ENCODE peak calls at places on chromosomes 2 and 18, in seven cellular contexts. One of them, this sample, is unnamed.

GRCh38 chr18:48136544-48137353 is 206.3 kb upstream of the SMAD2 start:
- DNase-seq in heart right ventricle: no peak
- DNase-seq in IMR-90: no peak
- DNase-seq in astrocyte of the spinal cord: no peak
- DNase-seq in RWPE2: no peak
- DNase-seq in CD8-positive, alpha-beta T cell: no peak
- DNase-seq in lower lobe of right lung: peak
- DNase-seq in this sample: no peak

GRCh38 chr2:122740594-122740948 is 985.1 kb downstream of the TSN start:
- DNase-seq in heart right ventricle: no peak
- DNase-seq in IMR-90: no peak
- DNase-seq in astrocyte of the spinal cord: no peak
- DNase-seq in RWPE2: no peak
- DNase-seq in CD8-positive, alpha-beta T cell: no peak
- DNase-seq in lower lobe of right lung: no peak
- DNase-seq in this sample: no peak

GRCh38 chr2:211477537-211478275 is 921.3 kb downstream of the CPS1 start:
- DNase-seq in heart right ventricle: no peak
- DNase-seq in IMR-90: no peak
- DNase-seq in astrocyte of the spinal cord: no peak
- DNase-seq in RWPE2: no peak
- DNase-seq in CD8-positive, alpha-beta T cell: no peak
- DNase-seq in lower lobe of right lung: no peak
- DNase-seq in this sample: no peak

GRCh38 chr2:200305797-200306718 is at the start of gene SPATS2L:
- DNase-seq in heart right ventricle: peak
- DNase-seq in IMR-90: peak
- DNase-seq in astrocyte of the spinal cord: peak
- DNase-seq in RWPE2: peak
- DNase-seq in CD8-positive, alpha-beta T cell: peak
- DNase-seq in lower lobe of right lung: peak
- DNase-seq in this sample: peak

GRCh38 chr18:568731-569130 is 11.4 kb upstream of the CETN1 start:
- DNase-seq in heart right ventricle: no peak
- DNase-seq in IMR-90: no peak
- DNase-seq in astrocyte of the spinal cord: no peak
- DNase-seq in RWPE2: no peak
- DNase-seq in CD8-positive, alpha-beta T cell: no peak
- DNase-seq in lower lobe of right lung: no peak
- DNase-seq in this sample: peak

GRCh38 chr2:165847001-165847400 is 53.0 kb upstream of the GALNT3 start:
- DNase-seq in heart right ventricle: no peak
- DNase-seq in IMR-90: no peak
- DNase-seq in astrocyte of the spinal cord: no peak
- DNase-seq in RWPE2: no peak
- DNase-seq in CD8-positive, alpha-beta T cell: no peak
- DNase-seq in lower lobe of right lung: no peak
- DNase-seq in this sample: no peak

GRCh38 chr18:46821856-46822711 is 65.2 kb upstream of the ST8SIA5 start:
- DNase-seq in heart right ventricle: no peak
- DNase-seq in IMR-90: no peak
- DNase-seq in astrocyte of the spinal cord: no peak
- DNase-seq in RWPE2: no peak
- DNase-seq in CD8-positive, alpha-beta T cell: no peak
- DNase-seq in lower lobe of right lung: no peak
- DNase-seq in this sample: no peak

GRCh38 chr2:106275971-106276370 is 81.9 kb upstream of the UXS1 start:
- DNase-seq in heart right ventricle: no peak
- DNase-seq in IMR-90: no peak
- DNase-seq in astrocyte of the spinal cord: no peak
- DNase-seq in RWPE2: no peak
- DNase-seq in CD8-positive, alpha-beta T cell: no peak
- DNase-seq in lower lobe of right lung: no peak
- DNase-seq in this sample: no peak

GRCh38 chr18:54392621-54393023 is 34.9 kb downstream of the C18orf54 start:
- DNase-seq in heart right ventricle: no peak
- DNase-seq in IMR-90: peak
- DNase-seq in astrocyte of the spinal cord: peak
- DNase-seq in RWPE2: no peak
- DNase-seq in CD8-positive, alpha-beta T cell: no peak
- DNase-seq in lower lobe of right lung: no peak
- DNase-seq in this sample: peak

GRCh38 chr18:3402962-3403585 is 46.9 kb upstream of the TGIF1 start:
- DNase-seq in heart right ventricle: no peak
- DNase-seq in IMR-90: peak
- DNase-seq in astrocyte of the spinal cord: no peak
- DNase-seq in RWPE2: no peak
- DNase-seq in CD8-positive, alpha-beta T cell: no peak
- DNase-seq in lower lobe of right lung: no peak
- DNase-seq in this sample: peak

GRCh38 chr2:169348321-169349002 is 13.9 kb downstream of the LRP2 start:
- DNase-seq in heart right ventricle: no peak
- DNase-seq in IMR-90: no peak
- DNase-seq in astrocyte of the spinal cord: no peak
- DNase-seq in RWPE2: no peak
- DNase-seq in CD8-positive, alpha-beta T cell: no peak
- DNase-seq in lower lobe of right lung: no peak
- DNase-seq in this sample: no peak

GRCh38 chr18:28404721-28405120 is 227.8 kb upstream of the CDH2 start:
- DNase-seq in heart right ventricle: no peak
- DNase-seq in IMR-90: no peak
- DNase-seq in astrocyte of the spinal cord: no peak
- DNase-seq in RWPE2: no peak
- DNase-seq in CD8-positive, alpha-beta T cell: no peak
- DNase-seq in lower lobe of right lung: no peak
- DNase-seq in this sample: no peak

GRCh38 chr2:160407393-160408204 is 86.0 kb downstream of the RBMS1 start:
- DNase-seq in heart right ventricle: peak
- DNase-seq in IMR-90: peak
- DNase-seq in astrocyte of the spinal cord: peak
- DNase-seq in RWPE2: no peak
- DNase-seq in CD8-positive, alpha-beta T cell: peak
- DNase-seq in lower lobe of right lung: peak
- DNase-seq in this sample: no peak

GRCh38 chr18:11066038-11066437 is 83.3 kb downstream of the PIEZO2 start:
- DNase-seq in heart right ventricle: no peak
- DNase-seq in IMR-90: no peak
- DNase-seq in astrocyte of the spinal cord: no peak
- DNase-seq in RWPE2: no peak
- DNase-seq in CD8-positive, alpha-beta T cell: no peak
- DNase-seq in lower lobe of right lung: no peak
- DNase-seq in this sample: no peak

GRCh38 chr2:240350006-240350355 is 85.5 kb upstream of the GPC1 start:
- DNase-seq in heart right ventricle: no peak
- DNase-seq in IMR-90: no peak
- DNase-seq in astrocyte of the spinal cord: no peak
- DNase-seq in RWPE2: peak
- DNase-seq in CD8-positive, alpha-beta T cell: no peak
- DNase-seq in lower lobe of right lung: no peak
- DNase-seq in this sample: no peak

GRCh38 chr2:233477548-233478433 is 88.8 kb downstream of the USP40 start:
- DNase-seq in heart right ventricle: no peak
- DNase-seq in IMR-90: no peak
- DNase-seq in astrocyte of the spinal cord: no peak
- DNase-seq in RWPE2: no peak
- DNase-seq in CD8-positive, alpha-beta T cell: no peak
- DNase-seq in lower lobe of right lung: no peak
- DNase-seq in this sample: no peak

GRCh38 chr2:98586466-98587140 is 21.7 kb downstream of the COA5 start:
- DNase-seq in heart right ventricle: no peak
- DNase-seq in IMR-90: no peak
- DNase-seq in astrocyte of the spinal cord: no peak
- DNase-seq in RWPE2: no peak
- DNase-seq in CD8-positive, alpha-beta T cell: no peak
- DNase-seq in lower lobe of right lung: no peak
- DNase-seq in this sample: no peak

GRCh38 chr18:31992836-31993575 is 25.6 kb upstream of the RNF125 start:
- DNase-seq in heart right ventricle: no peak
- DNase-seq in IMR-90: no peak
- DNase-seq in astrocyte of the spinal cord: no peak
- DNase-seq in RWPE2: no peak
- DNase-seq in CD8-positive, alpha-beta T cell: no peak
- DNase-seq in lower lobe of right lung: no peak
- DNase-seq in this sample: no peak

GRCh38 chr2:167342769-167343168 is 454.5 kb downstream of the XIRP2 start:
- DNase-seq in heart right ventricle: no peak
- DNase-seq in IMR-90: no peak
- DNase-seq in astrocyte of the spinal cord: peak
- DNase-seq in RWPE2: no peak
- DNase-seq in CD8-positive, alpha-beta T cell: no peak
- DNase-seq in lower lobe of right lung: no peak
- DNase-seq in this sample: no peak

GRCh38 chr18:79575891-79576685 is 103.5 kb upstream of the CTDP1 start:
- DNase-seq in heart right ventricle: peak
- DNase-seq in IMR-90: peak
- DNase-seq in astrocyte of the spinal cord: peak
- DNase-seq in RWPE2: peak
- DNase-seq in CD8-positive, alpha-beta T cell: no peak
- DNase-seq in lower lobe of right lung: peak
- DNase-seq in this sample: peak

GRCh38 chr2:239326831-239327535 is 73.8 kb downstream of the HDAC4 start:
- DNase-seq in heart right ventricle: no peak
- DNase-seq in IMR-90: peak
- DNase-seq in astrocyte of the spinal cord: peak
- DNase-seq in RWPE2: no peak
- DNase-seq in CD8-positive, alpha-beta T cell: peak
- DNase-seq in lower lobe of right lung: no peak
- DNase-seq in this sample: no peak

GRCh38 chr2:222796413-222797103 is 64.3 kb upstream of the ACSL3 start:
- DNase-seq in heart right ventricle: no peak
- DNase-seq in IMR-90: peak
- DNase-seq in astrocyte of the spinal cord: peak
- DNase-seq in RWPE2: no peak
- DNase-seq in CD8-positive, alpha-beta T cell: no peak
- DNase-seq in lower lobe of right lung: no peak
- DNase-seq in this sample: peak

GRCh38 chr2:213315168-213315876 is 31.1 kb downstream of the SPAG16 start:
- DNase-seq in heart right ventricle: no peak
- DNase-seq in IMR-90: no peak
- DNase-seq in astrocyte of the spinal cord: peak
- DNase-seq in RWPE2: no peak
- DNase-seq in CD8-positive, alpha-beta T cell: no peak
- DNase-seq in lower lobe of right lung: no peak
- DNase-seq in this sample: no peak

GRCh38 chr2:213316001-213316735 is 31.9 kb downstream of the SPAG16 start:
- DNase-seq in heart right ventricle: no peak
- DNase-seq in IMR-90: peak
- DNase-seq in astrocyte of the spinal cord: peak
- DNase-seq in RWPE2: no peak
- DNase-seq in CD8-positive, alpha-beta T cell: no peak
- DNase-seq in lower lobe of right lung: no peak
- DNase-seq in this sample: peak

GRCh38 chr2:213317929-213318328 is 33.7 kb downstream of the SPAG16 start:
- DNase-seq in heart right ventricle: no peak
- DNase-seq in IMR-90: peak
- DNase-seq in astrocyte of the spinal cord: peak
- DNase-seq in RWPE2: no peak
- DNase-seq in CD8-positive, alpha-beta T cell: no peak
- DNase-seq in lower lobe of right lung: no peak
- DNase-seq in this sample: no peak

GRCh38 chr2:213320604-213321003 is 36.3 kb downstream of the SPAG16 start:
- DNase-seq in heart right ventricle: no peak
- DNase-seq in IMR-90: no peak
- DNase-seq in astrocyte of the spinal cord: no peak
- DNase-seq in RWPE2: no peak
- DNase-seq in CD8-positive, alpha-beta T cell: no peak
- DNase-seq in lower lobe of right lung: no peak
- DNase-seq in this sample: no peak
- TF ChIP-seq CTCF in heart right ventricle: no peak
- TF ChIP-seq CTCF in IMR-90: no peak
- TF ChIP-seq CTCF in astrocyte of the spinal cord: no peak
- TF ChIP-seq CTCF in RWPE2: no peak
- TF ChIP-seq CTCF in CD8-positive, alpha-beta T cell: no peak
- TF ChIP-seq CTCF in lower lobe of right lung: no peak
- TF ChIP-seq CTCF in this sample: no peak

GRCh38 chr2:75276093-75277055 is 77.1 kb upstream of the TACR1 start:
- DNase-seq in heart right ventricle: no peak
- DNase-seq in IMR-90: peak
- DNase-seq in astrocyte of the spinal cord: peak
- DNase-seq in RWPE2: no peak
- DNase-seq in CD8-positive, alpha-beta T cell: no peak
- DNase-seq in lower lobe of right lung: no peak
- DNase-seq in this sample: no peak
- H3K4me3 ChIP-seq in heart right ventricle: no peak
- H3K4me3 ChIP-seq in IMR-90: no peak
- H3K4me3 ChIP-seq in astrocyte of the spinal cord: peak
- H3K4me3 ChIP-seq in RWPE2: no peak
- H3K4me3 ChIP-seq in CD8-positive, alpha-beta T cell: no peak
- H3K4me3 ChIP-seq in lower lobe of right lung: no peak
- H3K4me3 ChIP-seq in this sample: no peak

DNA sequence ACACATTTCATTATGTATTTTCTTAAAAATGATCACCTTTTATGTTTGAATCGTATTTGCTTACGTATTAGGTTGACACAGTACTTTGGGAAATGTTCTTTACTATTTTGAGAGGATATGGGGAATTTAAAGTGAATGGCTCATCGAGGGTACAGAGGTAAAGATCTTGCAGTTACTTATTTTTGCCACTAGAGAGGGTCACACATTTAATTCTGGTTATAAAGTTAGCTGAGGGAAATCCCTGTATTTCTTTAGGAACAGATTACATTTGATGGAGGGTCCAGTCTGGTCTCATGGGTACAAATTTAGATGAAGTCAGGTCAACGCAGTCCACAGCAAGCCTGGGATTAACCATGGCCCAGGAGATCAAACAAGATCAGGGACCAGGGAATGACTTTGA is 24.5 kb downstream of the DYNC2LI1 start:
- DNase-seq in heart right ventricle: no peak
- DNase-seq in IMR-90: no peak
- DNase-seq in astrocyte of the spinal cord: no peak
- DNase-seq in RWPE2: no peak
- DNase-seq in CD8-positive, alpha-beta T cell: no peak
- DNase-seq in lower lobe of right lung: no peak
- DNase-seq in this sample: no peak
- TF ChIP-seq CTCF in heart right ventricle: no peak
- TF ChIP-seq CTCF in IMR-90: peak
- TF ChIP-seq CTCF in astrocyte of the spinal cord: peak
- TF ChIP-seq CTCF in RWPE2: peak
- TF ChIP-seq CTCF in CD8-positive, alpha-beta T cell: no peak
- TF ChIP-seq CTCF in lower lobe of right lung: no peak
- TF ChIP-seq CTCF in this sample: no peak

GRCh38 chr2:7011376-7012083 is 94.3 kb downstream of the RNF144A start:
- DNase-seq in heart right ventricle: no peak
- DNase-seq in IMR-90: no peak
- DNase-seq in astrocyte of the spinal cord: peak
- DNase-seq in RWPE2: no peak
- DNase-seq in CD8-positive, alpha-beta T cell: no peak
- DNase-seq in lower lobe of right lung: no peak
- DNase-seq in this sample: no peak

GRCh38 chr2:7007488-7007845 is 90.3 kb downstream of the RNF144A start:
- DNase-seq in heart right ventricle: no peak
- DNase-seq in IMR-90: no peak
- DNase-seq in astrocyte of the spinal cord: no peak
- DNase-seq in RWPE2: no peak
- DNase-seq in CD8-positive, alpha-beta T cell: no peak
- DNase-seq in lower lobe of right lung: no peak
- DNase-seq in this sample: no peak

GRCh38 chr2:7010376-7010775 is 93.2 kb downstream of the RNF144A start:
- DNase-seq in heart right ventricle: no peak
- DNase-seq in IMR-90: peak
- DNase-seq in astrocyte of the spinal cord: peak
- DNase-seq in RWPE2: no peak
- DNase-seq in CD8-positive, alpha-beta T cell: no peak
- DNase-seq in lower lobe of right lung: no peak
- DNase-seq in this sample: no peak

GRCh38 chr2:7009207-7009911 is 92.1 kb downstream of the RNF144A start:
- DNase-seq in heart right ventricle: no peak
- DNase-seq in IMR-90: no peak
- DNase-seq in astrocyte of the spinal cord: peak
- DNase-seq in RWPE2: no peak
- DNase-seq in CD8-positive, alpha-beta T cell: no peak
- DNase-seq in lower lobe of right lung: no peak
- DNase-seq in this sample: no peak

GRCh38 chr2:7007846-7008741 is 90.9 kb downstream of the RNF144A start:
- DNase-seq in heart right ventricle: peak
- DNase-seq in IMR-90: no peak
- DNase-seq in astrocyte of the spinal cord: peak
- DNase-seq in RWPE2: no peak
- DNase-seq in CD8-positive, alpha-beta T cell: no peak
- DNase-seq in lower lobe of right lung: peak
- DNase-seq in this sample: peak
- H3K4me3 ChIP-seq in heart right ventricle: peak
- H3K4me3 ChIP-seq in IMR-90: no peak
- H3K4me3 ChIP-seq in astrocyte of the spinal cord: no peak
- H3K4me3 ChIP-seq in RWPE2: no peak
- H3K4me3 ChIP-seq in CD8-positive, alpha-beta T cell: no peak
- H3K4me3 ChIP-seq in lower lobe of right lung: peak
- H3K4me3 ChIP-seq in this sample: no peak

This sample was measured in LNCaP clone FGC.